ENCODE peak calls at places on chromosomes 13 and 19, in four cellular contexts. L is SK-N-SH, C is HepG2, I is K562. S is an unnamed sample.

GRCh38 chr19:7415163-7415856 is 66.6 kb downstream of the ARHGEF18 start:
- DNase-seq in L (no peak), C (peak), I (no peak), S (no peak)

GRCh38 chr19:14113762-14114414 is 3.7 kb downstream of the PRKACA start:
- DNase-seq in L (no peak), C (no peak), I (peak), S (peak)

GRCh38 chr13:22964245-22964966 is 216.4 kb upstream of the SGCG start:
- DNase-seq in L (no peak), C (no peak), I (no peak), S (no peak)

GRCh38 chr19:1449467-1450442 is at the start of gene APC2:
- DNase-seq in L (peak), C (no peak), I (peak), S (no peak)

GRCh38 chr13:110327036-110327790 is 20.1 kb downstream of the COL4A2 start:
- DNase-seq in L (no peak), C (no peak), I (no peak), S (no peak)

GRCh38 chr13:109145631-109146030 is 516.2 kb downstream of the MYO16 start:
- DNase-seq in L (peak), C (peak), I (peak), S (peak)

GRCh38 chr13:24124789-24125476 is 35.6 kb upstream of the SPATA13 start:
- DNase-seq in L (no peak), C (no peak), I (no peak), S (no peak)

GRCh38 chr19:11693505-11694499 is 44.9 kb downstream of the ZNF823 start:
- DNase-seq in L (peak), C (peak), I (no peak), S (peak)

GRCh38 chr13:104773775-104774174 is 1707.6 kb upstream of the SLC10A2 start:
- DNase-seq in L (peak), C (peak), I (no peak), S (peak)

GRCh38 chr13:112729408-112729807 is 39.6 kb downstream of the ATP11A start:
- DNase-seq in L (no peak), C (no peak), I (no peak), S (no peak)

GRCh38 chr19:38653028-38653571 is 5.7 kb downstream of the ACTN4 start:
- DNase-seq in L (no peak), C (peak), I (no peak), S (no peak)

GRCh38 chr13:26342898-26343297 is 89.0 kb downstream of the CDK8 start:
- DNase-seq in L (peak), C (no peak), I (no peak), S (no peak)

GRCh38 chr19:8335343-8336071 is 7.6 kb downstream of the KANK3 start:
- DNase-seq in L (peak), C (no peak), I (peak), S (no peak)

GRCh38 chr19:6238643-6239281 is 41.0 kb downstream of the MLLT1 start:
- DNase-seq in L (no peak), C (no peak), I (no peak), S (no peak)

GRCh38 chr13:24613755-24614154 is 66.5 kb upstream of the ATP12A start:
- DNase-seq in L (no peak), C (no peak), I (no peak), S (no peak)

GRCh38 chr13:112822851-112823250 is 133.0 kb downstream of the ATP11A start:
- DNase-seq in L (no peak), C (no peak), I (no peak), S (no peak)

GRCh38 chr19:50568321-50569022 is at the start of gene LRRC4B:
- DNase-seq in L (peak), C (no peak), I (peak), S (no peak)

GRCh38 chr13:28684257-28684656 is 25.3 kb downstream of the POMP start:
- DNase-seq in L (no peak), C (peak), I (no peak), S (no peak)

GRCh38 chr19:42497492-42498226 is 30.6 kb downstream of the CEACAM1 start:
- DNase-seq in L (no peak), C (peak), I (no peak), S (no peak)

GRCh38 chr13:99605417-99606321 is 104.4 kb downstream of the TM9SF2 start:
- DNase-seq in L (peak), C (peak), I (peak), S (peak)

GRCh38 chr13:28559636-28560259 is 64.8 kb upstream of the FLT1 start:
- DNase-seq in L (no peak), C (no peak), I (no peak), S (no peak)

GRCh38 chr19:57712222-57712621 is 3.2 kb upstream of the ZNF154 start:
- DNase-seq in L (no peak), C (no peak), I (peak), S (no peak)

GRCh38 chr19:57708641-57709354 is at the start of gene ZNF154:
- DNase-seq in L (no peak), C (no peak), I (no peak), S (no peak)

GRCh38 chr19:57706346-57706745 is 2.7 kb downstream of the ZNF154 start:
- DNase-seq in L (no peak), C (no peak), I (no peak), S (no peak)

GRCh38 chr19:57709616-57710015 is 612 bp upstream of the ZNF154 start:
- DNase-seq in L (no peak), C (no peak), I (no peak), S (no peak)
- H3K4me3 ChIP-seq in L (no peak), C (no peak), I (no peak), S (no peak)

GRCh38 chr19:3725121-3725520 is 16.9 kb downstream of the TJP3 start:
- DNase-seq in L (no peak), C (no peak), I (no peak), S (no peak)
- TF ChIP-seq ELF1 in L (no peak), C (no peak), I (no peak), S (no peak)

GRCh38 chr13:40161931-40162330 is 504.5 kb downstream of the FOXO1 start:
- DNase-seq in L (no peak), C (no peak), I (no peak), S (no peak)

GRCh38 chr13:40164137-40164536 is 502.3 kb downstream of the FOXO1 start:
- DNase-seq in L (no peak), C (no peak), I (no peak), S (no peak)

GRCh38 chr13:40168425-40169155 is 497.9 kb downstream of the FOXO1 start:
- DNase-seq in L (no peak), C (no peak), I (no peak), S (no peak)

GRCh38 chr13:40167327-40167726 is 499.1 kb downstream of the FOXO1 start:
- DNase-seq in L (no peak), C (no peak), I (no peak), S (no peak)

DNA sequence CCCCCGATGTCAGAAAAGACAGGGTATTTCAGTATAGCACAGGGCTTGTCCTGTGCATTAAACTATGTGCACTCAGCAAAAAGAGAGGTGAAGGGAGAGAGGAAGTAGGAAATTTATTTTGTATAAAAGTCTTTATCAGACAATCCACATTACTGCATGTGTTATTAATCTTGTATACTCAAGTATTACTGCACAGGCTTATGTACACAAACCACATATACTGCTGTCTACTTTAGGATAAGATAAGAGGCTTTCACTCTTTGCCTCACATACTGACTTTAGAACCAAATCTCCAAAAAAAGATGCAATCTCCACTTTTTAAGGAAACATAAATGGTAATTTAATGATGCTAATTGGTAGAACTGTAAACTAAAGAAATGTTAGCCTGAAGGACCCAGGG is 500.9 kb downstream of the FOXO1 start:
- DNase-seq in L (no peak), C (no peak), I (no peak), S (no peak)
- H3K4me3 ChIP-seq in L (no peak), C (no peak), I (no peak), S (no peak)

GRCh38 chr13:105971720-105972119 is 563.7 kb downstream of the EFNB2 start:
- DNase-seq in L (no peak), C (no peak), I (no peak), S (no peak)

GRCh38 chr13:105972306-105972721 is 563.1 kb downstream of the EFNB2 start:
- DNase-seq in L (no peak), C (no peak), I (no peak), S (no peak)

GRCh38 chr13:105971312-105971711 is 564.1 kb downstream of the EFNB2 start:
- DNase-seq in L (no peak), C (no peak), I (no peak), S (no peak)

GRCh38 chr13:105972811-105973590 is 562.5 kb downstream of the EFNB2 start:
- DNase-seq in L (no peak), C (no peak), I (no peak), S (no peak)

DNA sequence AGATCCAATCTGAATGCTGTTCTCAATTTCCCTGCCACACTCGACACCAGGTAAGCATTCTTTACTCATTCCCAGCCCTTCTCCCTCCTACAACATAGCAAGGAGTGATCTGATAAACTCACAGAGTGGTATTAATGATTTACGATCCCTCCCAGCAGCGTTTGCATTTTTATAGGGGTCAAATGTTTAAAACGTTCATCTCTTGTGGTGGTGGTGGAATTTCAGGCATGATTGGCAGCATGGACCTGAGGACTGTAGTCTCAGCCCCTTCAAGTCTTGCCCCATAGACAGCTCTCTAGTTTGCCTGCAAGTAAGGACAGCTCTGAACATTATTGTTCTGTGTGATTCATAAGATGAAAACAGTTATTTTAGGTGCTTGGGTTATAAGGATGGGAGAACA is 565.7 kb downstream of the EFNB2 start:
- DNase-seq in L (no peak), C (no peak), I (no peak), S (peak)
- TF ChIP-seq ELF1 in L (no peak), C (no peak), I (no peak), S (no peak)

GRCh38 chr19:45881909-45882528 is 3.9 kb downstream of the IRF2BP1 start:
- DNase-seq in L (peak), C (peak), I (peak), S (no peak)
- H3K4me3 ChIP-seq in L (no peak), C (peak), I (no peak), S (no peak)

DNA sequence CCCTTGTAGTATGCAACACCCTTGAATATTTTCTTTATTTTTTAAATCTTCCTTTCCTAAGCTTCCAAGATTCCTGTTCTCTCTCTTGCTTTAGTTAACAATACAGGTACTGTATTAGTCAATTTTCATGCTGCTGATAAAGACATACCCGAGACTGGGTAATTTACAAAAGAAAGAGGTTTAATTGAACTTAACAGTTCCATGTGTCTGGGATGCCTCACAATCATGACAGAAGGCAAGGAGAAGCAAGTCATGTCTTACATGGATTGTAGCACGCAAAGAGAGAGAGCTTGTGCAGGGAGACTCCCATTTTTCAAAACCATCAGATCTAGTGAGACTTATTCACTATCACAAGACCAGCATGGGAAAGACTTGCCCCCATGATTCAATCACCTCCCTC is 1024.3 kb downstream of the PCDH9 start:
- DNase-seq in L (no peak), C (no peak), I (no peak), S (no peak)
- TF ChIP-seq ELF1 in L (no peak), C (no peak), I (no peak), S (no peak)

GRCh38 chr19:17329061-17329767 is 5.4 kb downstream of the ANO8 start:
- DNase-seq in L (no peak), C (no peak), I (no peak), S (no peak)

GRCh38 chr19:17326595-17326966 is 8.1 kb downstream of the ANO8 start:
- DNase-seq in L (no peak), C (no peak), I (no peak), S (no peak)

GRCh38 chr19:17328517-17329060 is 6.1 kb downstream of the ANO8 start:
- DNase-seq in L (no peak), C (no peak), I (peak), S (no peak)

GRCh38 chr19:17327068-17327653 is 7.5 kb downstream of the ANO8 start:
- DNase-seq in L (no peak), C (no peak), I (no peak), S (no peak)

DNA sequence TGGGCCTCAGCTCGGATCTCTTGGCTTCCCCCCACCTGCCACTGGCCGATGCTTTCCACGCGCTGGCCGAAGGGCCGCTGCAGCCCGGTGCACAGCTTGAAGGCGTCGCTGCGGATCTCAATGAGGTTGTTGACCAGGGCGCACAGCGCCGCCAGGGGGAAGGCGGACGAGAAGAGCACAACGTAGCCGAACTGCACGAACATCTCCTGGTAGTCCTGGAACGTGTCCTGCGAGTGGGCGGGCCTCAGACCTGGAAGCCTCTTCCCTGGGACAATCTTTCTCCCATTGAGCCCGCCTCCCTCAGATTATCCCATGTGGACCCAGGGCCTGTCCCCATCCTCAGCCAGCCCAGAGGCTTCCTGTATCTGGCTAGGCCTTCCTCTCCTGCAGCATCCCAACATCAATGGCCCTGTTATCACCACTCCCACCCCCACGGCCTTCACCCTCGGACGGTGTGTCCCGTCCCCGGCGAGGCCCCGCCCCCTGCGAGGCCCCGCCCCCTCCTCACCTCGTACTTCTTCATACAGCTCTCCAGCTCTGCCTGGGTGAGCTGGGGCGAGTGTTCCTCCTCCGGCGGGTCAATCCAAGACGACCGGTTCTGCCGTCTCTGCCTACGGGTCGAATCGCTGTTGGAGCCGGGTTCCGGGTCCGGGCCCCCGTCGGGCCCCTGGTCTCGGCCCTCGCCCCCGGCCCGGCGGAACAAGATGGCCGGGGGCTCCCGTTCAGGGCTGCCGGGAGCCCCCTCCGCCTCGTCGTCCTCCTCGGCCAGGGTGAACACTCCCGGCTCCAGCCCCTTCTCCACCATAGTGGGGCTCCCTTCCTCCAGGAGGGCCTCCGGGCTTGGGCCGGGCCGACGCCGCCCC is 6.8 kb downstream of the ANO8 start:
- DNase-seq in L (peak), C (peak), I (peak), S (peak)
- H3K4me3 ChIP-seq in L (no peak), C (no peak), I (peak), S (peak)

DNA sequence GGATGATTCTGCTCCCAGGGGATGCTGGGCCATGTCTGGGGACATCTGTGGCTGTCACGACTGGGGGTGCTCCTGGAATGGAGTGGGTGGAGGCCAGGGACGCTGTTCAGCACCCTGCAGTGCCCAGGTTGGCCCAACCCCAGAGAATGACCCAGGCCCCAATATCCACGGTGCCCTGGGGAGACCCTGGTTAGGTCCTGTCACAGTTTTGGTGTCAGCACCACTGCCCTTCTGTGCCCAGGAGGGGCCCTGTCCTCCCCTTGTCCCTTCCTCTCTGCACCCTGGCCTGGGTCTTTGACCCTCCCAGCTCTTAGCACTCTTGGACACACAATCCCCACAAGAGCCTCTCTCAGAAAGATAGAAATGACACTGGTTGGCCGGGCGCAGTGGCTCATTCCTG is 85.3 kb downstream of the GADD45B start:
- DNase-seq in L (no peak), C (no peak), I (no peak), S (no peak)
- TF ChIP-seq ELF1 in L (no peak), C (no peak), I (no peak), S (no peak)

GRCh38 chr19:2546128-2547032 is 70.5 kb downstream of the GADD45B start:
- DNase-seq in L (no peak), C (peak), I (peak), S (no peak)

GRCh38 chr19:2548966-2549365 is 73.0 kb downstream of the GADD45B start:
- DNase-seq in L (no peak), C (no peak), I (no peak), S (no peak)

GRCh38 chr19:2547033-2547680 is 71.2 kb downstream of the GADD45B start:
- DNase-seq in L (no peak), C (peak), I (no peak), S (no peak)

GRCh38 chr19:2549701-2550191 is 73.8 kb downstream of the GADD45B start:
- DNase-seq in L (no peak), C (no peak), I (no peak), S (no peak)

GRCh38 chr19:2547721-2548120 is 71.8 kb downstream of the GADD45B start:
- DNase-seq in L (no peak), C (no peak), I (no peak), S (no peak)
- H3K4me3 ChIP-seq in L (no peak), C (no peak), I (no peak), S (no peak)

S was measured in HCT116.